ENCODE peak calls at places on chromosomes 16 and 17, in seven cellular contexts. K is breast epithelium; S is CD8-positive, alpha-beta T cell; Y is IMR-90; J is tibial artery; D is cardiac muscle cell; I is uterus. O is an unnamed sample. For H3K4me1, the result is how much of the 10 kb centered on the place peaks cover.

GRCh38 chr17:80068301-80069160 is 32.1 kb downstream of the CCDC40 start:
- DNase-seq in K (no peak), S (no peak), Y (peak), J (peak), D (peak), I (peak), O (no peak)

GRCh38 chr17:8359769-8360168 is 16.7 kb downstream of the KRABD2 start:
- DNase-seq in K (no peak), S (no peak), Y (peak), J (no peak), D (peak), I (no peak), O (peak)

GRCh38 chr17:38693700-38694329 is 11.3 kb upstream of the MLLT6 start:
- DNase-seq in K (peak), S (no peak), Y (peak), J (peak), D (peak), I (peak), O (no peak)

GRCh38 chr17:65360961-65361552 is 200.4 kb downstream of the AXIN2 start:
- DNase-seq in K (no peak), S (no peak), Y (no peak), J (no peak), D (no peak), I (no peak), O (no peak)

GRCh38 chr17:64635647-64636305 is 26.3 kb downstream of the SMURF2 start:
- DNase-seq in K (no peak), S (no peak), Y (peak), J (no peak), D (peak), I (no peak), O (peak)

GRCh38 chr17:31739300-31739699 is 119.7 kb downstream of the COPRS start:
- DNase-seq in K (no peak), S (no peak), Y (peak), J (no peak), D (peak), I (no peak), O (peak)

GRCh38 chr16:22077700-22078313 is 14.5 kb upstream of the VWA3A start:
- DNase-seq in K (no peak), S (peak), Y (peak), J (peak), D (peak), I (peak), O (no peak)

GRCh38 chr16:11333696-11334095 is 11.6 kb upstream of the RMI2 start:
- DNase-seq in K (no peak), S (no peak), Y (peak), J (no peak), D (no peak), I (no peak), O (peak)

GRCh38 chr16:30117768-30118167 is 4.4 kb upstream of the GDPD3 start:
- DNase-seq in K (no peak), S (no peak), Y (no peak), J (no peak), D (no peak), I (no peak), O (no peak)

GRCh38 chr17:49013311-49014205 is 16.4 kb downstream of the IGF2BP1 start:
- DNase-seq in K (no peak), S (no peak), Y (no peak), J (no peak), D (peak), I (no peak), O (no peak)

GRCh38 chr16:54687043-54687655 is 243.5 kb upstream of the IRX5 start:
- DNase-seq in K (no peak), S (no peak), Y (no peak), J (no peak), D (no peak), I (no peak), O (no peak)

GRCh38 chr17:47720754-47721533 is 12.1 kb upstream of the TBX21 start:
- DNase-seq in K (peak), S (peak), Y (no peak), J (no peak), D (peak), I (no peak), O (no peak)

GRCh38 chr16:4075534-4075933 is 40.7 kb downstream of the ADCY9 start:
- DNase-seq in K (no peak), S (no peak), Y (no peak), J (no peak), D (no peak), I (no peak), O (no peak)

GRCh38 chr16:57480754-57481230 is 5.5 kb downstream of the DOK4 start:
- DNase-seq in K (peak), S (no peak), Y (no peak), J (no peak), D (no peak), I (no peak), O (no peak)

GRCh38 chr16:57478396-57479024 is 7.8 kb downstream of the DOK4 start:
- DNase-seq in K (peak), S (no peak), Y (no peak), J (no peak), D (no peak), I (no peak), O (no peak)

GRCh38 chr16:57480127-57480753 is 6.1 kb downstream of the DOK4 start:
- DNase-seq in K (peak), S (no peak), Y (peak), J (peak), D (peak), I (peak), O (no peak)

GRCh38 chr16:57479043-57479421 is 7.3 kb downstream of the DOK4 start:
- DNase-seq in K (peak), S (no peak), Y (no peak), J (no peak), D (no peak), I (no peak), O (no peak)

GRCh38 chr16:57479422-57480126 is 6.7 kb downstream of the DOK4 start:
- DNase-seq in K (peak), S (no peak), Y (peak), J (peak), D (peak), I (peak), O (no peak)
- H3K27ac ChIP-seq in K (peak), S (no peak), Y (no peak), J (peak), D (peak), I (peak), O (no peak)

GRCh38 chr17:17503566-17504130 is 7.5 kb upstream of the RASD1 start:
- DNase-seq in K (no peak), S (no peak), Y (no peak), J (no peak), D (no peak), I (peak), O (no peak)

GRCh38 chr17:17502741-17503565 is 6.8 kb upstream of the RASD1 start:
- DNase-seq in K (no peak), S (no peak), Y (no peak), J (no peak), D (no peak), I (no peak), O (no peak)

GRCh38 chr17:17498606-17499301 is 2.6 kb upstream of the RASD1 start:
- DNase-seq in K (no peak), S (no peak), Y (no peak), J (no peak), D (no peak), I (no peak), O (no peak)

GRCh38 chr17:17499402-17500145 is 3.4 kb upstream of the RASD1 start:
- DNase-seq in K (no peak), S (no peak), Y (no peak), J (no peak), D (no peak), I (no peak), O (no peak)

DNA sequence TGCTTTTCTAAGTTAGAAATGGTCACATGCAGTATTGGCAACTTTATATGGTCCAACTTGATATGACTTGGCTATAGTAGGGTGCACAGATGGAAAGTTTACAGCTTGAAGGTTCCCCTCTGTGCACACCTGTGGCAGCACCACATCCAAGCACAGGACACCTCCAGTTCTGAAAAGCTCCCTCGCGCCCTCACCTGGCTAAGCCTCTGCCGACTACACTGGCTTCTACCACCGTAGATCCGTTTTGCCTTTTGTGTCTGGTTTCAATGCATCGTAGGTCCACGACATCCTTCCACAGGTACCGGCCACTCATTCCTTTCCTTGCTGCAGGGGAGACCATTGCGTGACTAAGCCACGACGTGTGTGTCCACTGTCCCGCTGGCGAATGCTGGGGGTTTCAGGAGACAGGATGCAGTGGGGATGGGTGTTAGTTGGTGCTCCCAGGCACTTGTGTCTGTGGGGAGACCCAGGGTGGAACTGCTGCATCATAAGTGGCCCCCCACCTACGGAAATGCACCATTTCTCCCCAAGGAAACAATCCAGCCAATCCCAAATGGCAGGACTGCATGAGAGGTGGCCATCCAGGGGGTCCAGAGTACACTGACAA is 4.9 kb upstream of the RASD1 start:
- DNase-seq in K (no peak), S (no peak), Y (no peak), J (no peak), D (no peak), I (no peak), O (no peak)
- TF ChIP-seq CTCF in K (no peak), S (no peak), Y (no peak), J (no peak), D (no peak), I (no peak), O (peak)

GRCh38 chr16:85614338-85615013 is 1.4 kb downstream of the GSE1 start:
- DNase-seq in K (no peak), S (no peak), Y (no peak), J (no peak), D (no peak), I (no peak), O (no peak)

GRCh38 chr16:85611455-85612190 is 1.5 kb upstream of the GSE1 start:
- DNase-seq in K (peak), S (no peak), Y (peak), J (peak), D (peak), I (peak), O (peak)

GRCh38 chr16:85613609-85614337 is 651 bp downstream of the GSE1 start:
- DNase-seq in K (peak), S (no peak), Y (no peak), J (peak), D (peak), I (peak), O (no peak)

GRCh38 chr16:85612191-85612800 is 826 bp upstream of the GSE1 start:
- DNase-seq in K (peak), S (no peak), Y (peak), J (peak), D (peak), I (peak), O (peak)

DNA sequence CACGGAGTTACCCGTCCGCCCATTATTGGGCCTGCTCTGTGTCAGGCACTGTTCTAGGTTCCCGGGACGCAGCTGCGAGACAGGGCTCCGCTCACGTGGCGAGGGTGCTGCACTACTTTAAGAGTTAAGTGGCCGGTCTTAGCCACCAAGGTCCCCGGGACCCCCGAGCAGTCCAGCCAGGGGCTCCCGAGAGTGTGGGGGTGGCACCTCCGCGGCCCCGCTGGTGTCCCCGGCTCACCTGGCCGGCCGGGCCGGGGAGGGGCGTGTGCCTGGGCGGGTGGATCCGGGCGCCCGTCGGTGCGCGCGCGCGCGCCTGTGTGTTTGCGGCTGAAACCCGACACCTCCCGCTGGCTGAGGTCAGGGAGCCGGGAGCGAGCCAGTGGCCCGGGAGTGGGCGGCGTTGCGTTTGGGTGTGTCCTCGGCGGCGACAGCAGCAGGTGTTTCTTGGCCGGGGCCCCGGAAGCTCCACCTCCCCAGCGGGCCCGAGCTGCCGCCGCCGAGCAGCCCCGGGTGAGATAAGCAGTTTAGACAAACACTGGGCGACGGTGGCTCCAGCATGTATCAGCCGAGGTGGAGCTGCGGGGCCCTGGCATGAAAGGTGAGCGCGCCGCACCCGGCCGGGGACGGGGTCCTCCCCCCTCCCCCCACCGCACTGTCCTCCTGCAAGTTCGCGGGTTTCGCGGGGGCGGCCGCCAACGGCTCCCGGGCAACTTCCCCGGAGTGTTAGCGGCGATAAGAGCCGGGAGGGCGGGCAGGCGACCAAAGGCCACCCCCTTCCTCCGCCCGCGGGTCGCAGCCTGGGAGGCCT is at the start of gene GSE1:
- DNase-seq in K (peak), S (peak), Y (peak), J (peak), D (peak), I (peak), O (peak)
- H3K4me1 ChIP-seq in K (under half), S (half or more), Y (under half), J (under half), D (under half), I (under half), O (under half)

DNA sequence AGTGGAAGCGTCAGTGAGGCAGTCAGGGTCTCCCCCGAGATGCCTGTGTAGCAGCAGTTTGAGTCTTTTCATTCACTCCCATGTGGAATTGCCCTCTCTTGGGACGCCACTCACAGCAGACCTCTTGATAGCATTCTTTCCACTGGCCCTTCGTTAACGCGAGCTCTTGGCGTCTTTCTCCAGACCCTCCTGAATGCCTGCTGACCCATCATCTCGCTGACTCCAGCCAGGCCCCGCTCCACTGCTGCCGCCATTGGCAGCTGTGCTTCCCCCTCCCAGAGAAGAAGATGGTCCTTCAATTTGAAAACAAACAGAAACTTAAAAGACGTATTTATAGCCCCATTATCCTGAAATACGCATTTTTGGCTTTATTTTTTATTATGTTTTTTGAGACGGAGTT is 63.1 kb downstream of the SEC14L1 start:
- DNase-seq in K (no peak), S (no peak), Y (no peak), J (no peak), D (no peak), I (no peak), O (no peak)
- H3K27ac ChIP-seq in K (no peak), S (no peak), Y (no peak), J (no peak), D (peak), I (no peak), O (no peak)

GRCh38 chr17:9959377-9959981 is 54.4 kb upstream of the RCVRN start:
- DNase-seq in K (peak), S (no peak), Y (peak), J (no peak), D (peak), I (peak), O (no peak)
- TF ChIP-seq CTCF in K (peak), S (no peak), Y (peak), J (no peak), D (peak), I (peak), O (peak)

GRCh38 chr16:20853076-20853597 is 46.8 kb downstream of the REXO5 start:
- DNase-seq in K (no peak), S (no peak), Y (no peak), J (no peak), D (peak), I (no peak), O (no peak)
- H3K4me1 ChIP-seq in K (under half), S (under half), Y (under half), J (under half), D (half or more), I (under half), O (under half)

GRCh38 chr17:50218771-50219315 is 17.4 kb upstream of the COL1A1 start:
- DNase-seq in K (no peak), S (no peak), Y (peak), J (no peak), D (peak), I (no peak), O (peak)
- H3K27ac ChIP-seq in K (peak), S (no peak), Y (peak), J (peak), D (peak), I (peak), O (peak)

GRCh38 chr16:48223490-48223889 is 20.6 kb upstream of the LONP2 start:
- DNase-seq in K (no peak), S (no peak), Y (no peak), J (no peak), D (no peak), I (no peak), O (no peak)

GRCh38 chr16:48215738-48216137 is 28.4 kb upstream of the LONP2 start:
- DNase-seq in K (no peak), S (no peak), Y (no peak), J (no peak), D (no peak), I (no peak), O (no peak)

GRCh38 chr16:48217708-48218107 is 26.4 kb upstream of the LONP2 start:
- DNase-seq in K (no peak), S (no peak), Y (no peak), J (no peak), D (peak), I (no peak), O (no peak)

GRCh38 chr16:48218473-48218872 is 25.6 kb upstream of the LONP2 start:
- DNase-seq in K (no peak), S (no peak), Y (no peak), J (no peak), D (no peak), I (no peak), O (no peak)

DNA sequence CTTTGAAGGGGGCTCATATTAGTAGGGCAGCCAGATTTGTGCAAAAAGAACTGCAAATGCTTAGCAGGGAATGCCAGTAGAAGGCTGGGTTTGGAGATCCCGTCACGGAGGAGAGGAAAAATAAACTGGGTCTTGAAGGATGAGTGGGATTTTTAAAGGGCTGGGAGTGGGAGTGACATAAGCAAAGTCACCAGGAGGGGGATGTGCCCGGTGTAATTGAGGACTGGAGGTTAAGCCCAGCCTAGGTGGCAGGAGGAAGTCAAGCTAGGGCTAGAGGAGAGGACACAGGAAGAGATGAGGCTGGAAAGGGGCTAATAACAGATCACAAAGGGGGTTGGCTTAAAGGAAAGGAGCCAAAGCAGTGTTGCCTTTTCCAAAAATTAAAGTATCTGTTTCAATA is 23.2 kb upstream of the LONP2 start:
- DNase-seq in K (no peak), S (no peak), Y (no peak), J (no peak), D (no peak), I (no peak), O (no peak)
- TF ChIP-seq CTCF in K (no peak), S (no peak), Y (no peak), J (no peak), D (no peak), I (no peak), O (no peak)

GRCh38 chr16:67544844-67545664 is 16.4 kb downstream of the RIPOR1 start:
- DNase-seq in K (no peak), S (no peak), Y (no peak), J (no peak), D (no peak), I (no peak), O (no peak)

GRCh38 chr16:67547423-67548264 is 14.7 kb upstream of the CTCF start:
- DNase-seq in K (no peak), S (peak), Y (no peak), J (no peak), D (no peak), I (no peak), O (no peak)

GRCh38 chr16:67546761-67547422 is 15.4 kb upstream of the CTCF start:
- DNase-seq in K (peak), S (peak), Y (peak), J (no peak), D (peak), I (peak), O (no peak)

GRCh38 chr16:67545665-67546024 is 16.7 kb upstream of the CTCF start:
- DNase-seq in K (no peak), S (no peak), Y (no peak), J (no peak), D (no peak), I (no peak), O (no peak)

GRCh38 chr16:67546091-67546501 is 16.2 kb upstream of the CTCF start:
- DNase-seq in K (no peak), S (no peak), Y (no peak), J (no peak), D (no peak), I (no peak), O (no peak)
- H3K4me1 ChIP-seq in K (under half), S (under half), Y (under half), J (under half), D (under half), I (under half), O (under half)

GRCh38 chr16:24993722-24994686 is 21.2 kb downstream of the ARHGAP17 start:
- DNase-seq in K (no peak), S (no peak), Y (peak), J (no peak), D (peak), I (no peak), O (peak)

GRCh38 chr16:24995033-24995432 is 20.1 kb downstream of the ARHGAP17 start:
- DNase-seq in K (no peak), S (no peak), Y (no peak), J (no peak), D (no peak), I (no peak), O (no peak)

GRCh38 chr16:24990803-24991202 is 24.4 kb downstream of the ARHGAP17 start:
- DNase-seq in K (no peak), S (no peak), Y (no peak), J (no peak), D (no peak), I (no peak), O (no peak)

GRCh38 chr16:24991349-24991748 is 23.8 kb downstream of the ARHGAP17 start:
- DNase-seq in K (no peak), S (no peak), Y (no peak), J (no peak), D (no peak), I (no peak), O (no peak)

GRCh38 chr16:24992696-24993095 is 22.5 kb downstream of the ARHGAP17 start:
- DNase-seq in K (no peak), S (no peak), Y (no peak), J (no peak), D (no peak), I (no peak), O (no peak)
- H3K27ac ChIP-seq in K (no peak), S (no peak), Y (peak), J (peak), D (no peak), I (no peak), O (no peak)